ENCODE peak calls at places on chromosomes 6 and 20, in four cellular contexts. F, R, V and L are unnamed samples.
A peak's percentile ranks its signal among the peaks of the same experiment; 100 is the strongest.

GRCh38 chr6:128144320-128144719 is 243.5 kb upstream of the THEMIS start:
- DNase-seq in F (no peak), R (no peak), V (no peak), L (no peak)

GRCh38 chr6:155272353-155273222 is 8.8 kb downstream of the CLDN20 start:
- DNase-seq in F (no peak), R (no peak), V (no peak), L (no peak)

GRCh38 chr6:69084746-69085335 is 449.8 kb downstream of the ADGRB3 start:
- DNase-seq in F (no peak), R (no peak), V (no peak), L (no peak)

GRCh38 chr20:44643596-44644383 is 7.7 kb downstream of the ADA start:
- DNase-seq in F (peak; percentile 37), R (peak; percentile 46), V (peak; percentile 90), L (no peak)

GRCh38 chr6:22110042-22110441 is 186.8 kb downstream of the PRL start:
- DNase-seq in F (no peak), R (no peak), V (no peak), L (no peak)

GRCh38 chr6:5076931-5077330 is 8.2 kb upstream of the PPP1R3G start:
- DNase-seq in F (no peak), R (no peak), V (no peak), L (no peak)

GRCh38 chr6:168909288-168909687 is 344.4 kb downstream of the THBS2 start:
- DNase-seq in F (no peak), R (no peak), V (no peak), L (no peak)

GRCh38 chr6:165117121-165117520 is 192.3 kb downstream of the C6orf118 start:
- DNase-seq in F (no peak), R (no peak), V (no peak), L (no peak)

GRCh38 chr6:128479048-128479666 is 41.2 kb downstream of the PTPRK start:
- DNase-seq in F (no peak), R (no peak), V (no peak), L (no peak)

GRCh38 chr20:43379239-43379917 is 78.3 kb upstream of the SRSF6 start:
- DNase-seq in F (no peak), R (no peak), V (no peak), L (no peak)

GRCh38 chr6:149077208-149077607 is 240.3 kb upstream of the TAB2 start:
- DNase-seq in F (no peak), R (no peak), V (no peak), L (no peak)

GRCh38 chr20:62711703-62712101 is 3.1 kb downstream of the NTSR1 start:
- DNase-seq in F (no peak), R (no peak), V (no peak), L (no peak)

GRCh38 chr20:38665094-38665493 is 59.2 kb upstream of the SLC32A1 start:
- DNase-seq in F (no peak), R (no peak), V (no peak), L (no peak)

GRCh38 chr6:108359901-108360882 is 65.3 kb downstream of the AFG1L start:
- DNase-seq in F (no peak), R (no peak), V (no peak), L (no peak)

GRCh38 chr20:46550441-46550840 is at the start of gene OCSTAMP:
- DNase-seq in F (no peak), R (no peak), V (no peak), L (no peak)

GRCh38 chr6:126041516-126042447 is 55.4 kb downstream of the TRMT11 start:
- DNase-seq in F (no peak), R (no peak), V (no peak), L (no peak)

GRCh38 chr20:31595654-31596411 is 9.3 kb upstream of the ID1 start:
- DNase-seq in F (no peak), R (peak; percentile 37), V (peak; percentile 97), L (no peak)

GRCh38 chr6:37566209-37566859 is 66.6 kb upstream of the CCDC167 start:
- DNase-seq in F (peak; percentile 77), R (peak; percentile 89), V (no peak), L (peak; percentile 89)

GRCh38 chr20:6418732-6419131 is 295.9 kb upstream of the FERMT1 start:
- DNase-seq in F (no peak), R (no peak), V (no peak), L (no peak)

GRCh38 chr6:48280035-48280434 is 169.0 kb upstream of the PTCHD4 start:
- DNase-seq in F (no peak), R (no peak), V (no peak), L (no peak)

GRCh38 chr6:117280922-117281321 is 15.6 kb downstream of the VGLL2 start:
- DNase-seq in F (no peak), R (no peak), V (no peak), L (no peak)

GRCh38 chr6:130065616-130066015 is 47.2 kb downstream of the L3MBTL3 start:
- DNase-seq in F (no peak), R (no peak), V (no peak), L (no peak)

GRCh38 chr20:3652646-3653596 is 10.3 kb downstream of the GFRA4 start:
- DNase-seq in F (no peak), R (no peak), V (no peak), L (no peak)

GRCh38 chr6:26003102-26003694 is 40.6 kb downstream of the TRIM38 start:
- DNase-seq in F (no peak), R (peak; percentile 62), V (peak; percentile 80), L (peak; percentile 63)

GRCh38 chr20:46557231-46557956 is 6.9 kb upstream of the OCSTAMP start:
- DNase-seq in F (no peak), R (no peak), V (no peak), L (no peak)

GRCh38 chr6:30533460-30534294 is 22.6 kb downstream of the GNL1 start:
- DNase-seq in F (no peak), R (no peak), V (no peak), L (no peak)

GRCh38 chr6:114304304-114304887 is 38.4 kb downstream of the HS3ST5 start:
- DNase-seq in F (no peak), R (no peak), V (no peak), L (no peak)

GRCh38 chr6:142429195-142429594 is 127.4 kb downstream of the ADGRG6 start:
- DNase-seq in F (no peak), R (no peak), V (no peak), L (no peak)

GRCh38 chr6:145318952-145319351 is 416.4 kb downstream of the EPM2A start:
- DNase-seq in F (no peak), R (no peak), V (no peak), L (no peak)
- TF ChIP-seq CTCF in F (no peak), R (no peak), V (no peak), L (no peak)

DNA sequence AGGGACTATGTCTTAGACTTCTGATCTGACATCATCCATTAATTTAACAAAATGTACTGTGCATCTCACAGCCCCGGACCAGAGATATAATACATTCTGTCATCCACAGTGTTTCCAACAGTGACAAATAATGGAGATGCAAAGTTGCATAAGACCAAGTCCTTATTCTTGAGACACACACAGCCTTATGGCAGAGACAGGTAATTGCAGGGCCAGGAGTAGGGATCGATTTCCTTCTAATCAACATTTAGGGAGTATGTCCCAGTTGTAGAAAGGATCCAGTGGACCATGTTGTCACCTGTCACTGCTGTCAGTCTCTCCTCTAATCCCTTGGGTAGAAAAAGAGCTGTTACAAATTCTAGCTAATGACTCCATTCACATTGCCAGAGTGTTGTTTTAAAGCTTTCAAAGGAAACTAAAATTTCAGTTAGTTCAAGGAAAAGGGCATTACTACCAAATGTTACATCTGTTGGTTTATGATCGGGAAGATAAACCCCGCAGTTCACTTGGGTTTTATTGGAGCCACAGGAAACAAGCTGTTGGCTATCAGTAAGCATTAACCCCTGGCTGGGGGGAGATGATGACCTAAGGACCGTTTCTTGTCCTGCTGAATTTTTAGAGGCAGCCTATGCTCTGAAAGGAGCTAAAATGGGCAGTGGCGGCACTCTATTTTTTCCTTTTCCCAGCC is 111.4 kb upstream of the ATXN1 start:
- DNase-seq in F (no peak), R (no peak), V (no peak), L (no peak)
- TF ChIP-seq CTCF in F (peak; percentile 26), R (no peak), V (no peak), L (peak; percentile 16)

DNA sequence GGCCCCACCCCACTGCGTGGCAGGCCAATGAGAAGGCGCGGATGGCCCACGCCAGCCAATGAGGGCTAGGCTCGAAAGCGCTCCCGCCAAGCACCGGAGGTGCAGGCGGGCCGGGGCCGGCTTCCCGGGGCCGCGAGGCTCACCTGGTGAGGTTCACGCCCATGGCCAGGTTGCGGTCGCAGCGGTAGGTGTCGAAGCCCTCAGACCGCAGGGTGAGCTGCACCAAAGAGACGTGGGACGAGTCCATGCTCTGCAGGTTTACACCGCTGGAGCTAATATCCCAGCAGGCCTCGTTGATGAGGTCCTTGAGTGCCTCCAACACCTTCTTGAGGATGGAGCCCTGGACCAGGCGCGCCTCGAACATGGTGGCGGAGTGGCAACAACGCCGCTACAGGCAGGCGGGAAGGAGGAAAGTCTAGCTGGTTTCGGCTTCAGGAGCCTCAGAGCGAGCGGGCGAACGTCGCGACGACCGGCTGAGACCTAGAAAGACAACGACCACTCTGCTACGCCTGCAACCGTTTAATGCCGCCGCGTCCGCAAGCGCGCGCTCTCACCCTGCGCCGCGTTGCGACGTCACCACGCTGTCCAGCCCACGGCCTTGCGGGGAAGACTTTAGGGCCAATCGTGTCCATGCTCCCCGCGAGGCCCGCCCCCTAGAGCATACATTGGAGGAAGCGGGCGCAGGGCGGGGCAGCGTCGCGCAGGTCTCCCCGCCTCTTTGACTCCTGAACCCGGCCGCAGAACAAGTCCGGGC is at the start of gene PCNA:
- DNase-seq in F (peak; percentile 99), R (peak; percentile 98), V (peak; percentile 97), L (peak; percentile 96)
- TF ChIP-seq CTCF in F (no peak), R (no peak), V (no peak), L (no peak)

GRCh38 chr6:156954781-156955180 is 177.6 kb downstream of the ARID1B start:
- DNase-seq in F (no peak), R (no peak), V (no peak), L (no peak)

GRCh38 chr6:156953125-156953477 is 175.9 kb downstream of the ARID1B start:
- DNase-seq in F (no peak), R (no peak), V (no peak), L (no peak)

GRCh38 chr6:156954191-156954590 is 177.0 kb downstream of the ARID1B start:
- DNase-seq in F (no peak), R (no peak), V (no peak), L (no peak)

GRCh38 chr6:156952401-156952800 is 175.2 kb downstream of the ARID1B start:
- DNase-seq in F (no peak), R (no peak), V (no peak), L (no peak)

GRCh38 chr6:156953478-156954146 is 176.4 kb downstream of the ARID1B start:
- DNase-seq in F (no peak), R (peak; percentile 85), V (no peak), L (peak; percentile 41)
- TF ChIP-seq CTCF in F (no peak), R (no peak), V (no peak), L (no peak)

GRCh38 chr20:36815454-36816091 is 42.0 kb upstream of the DSN1 start:
- DNase-seq in F (no peak), R (no peak), V (no peak), L (no peak)
- TF ChIP-seq CTCF in F (no peak), R (no peak), V (no peak), L (no peak)

GRCh38 chr6:44059359-44060342 is 67.6 kb downstream of the MRPL14 start:
- DNase-seq in F (no peak), R (no peak), V (no peak), L (no peak)
- TF ChIP-seq CTCF in F (no peak), R (no peak), V (no peak), L (no peak)

DNA sequence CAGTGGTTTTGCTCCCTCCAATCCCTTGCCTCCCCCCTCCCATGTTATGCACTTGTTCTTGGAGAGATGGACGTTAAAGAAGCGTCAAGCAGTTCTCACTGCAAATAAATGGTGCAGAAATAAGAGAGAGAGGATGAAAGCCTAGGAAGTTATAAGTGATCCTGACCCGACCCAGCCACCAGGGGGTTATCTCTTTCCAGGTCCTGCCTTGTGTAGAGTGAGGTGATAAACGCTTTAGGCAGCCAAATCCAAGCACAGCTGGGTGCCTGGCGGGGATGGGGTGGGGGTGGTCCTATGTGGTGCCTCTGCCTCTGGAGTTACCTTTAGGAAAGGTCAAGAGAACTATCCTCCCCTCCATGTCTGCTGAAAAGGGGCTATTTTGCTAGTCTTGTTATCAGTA is 9.1 kb upstream of the TFAP2A start:
- DNase-seq in F (no peak), R (no peak), V (no peak), L (peak; percentile 15)
- TF ChIP-seq CTCF in F (peak; percentile 41), R (peak; percentile 43), V (no peak), L (no peak)